ENCODE peak calls at places on chromosomes 6 and 20, in seven cellular contexts. One of them, this sample, is unnamed.

GRCh38 chr6:41098366-41098765 is 25.6 kb downstream of the NFYA start:
- DNase-seq in cardiac muscle cell: peak
- DNase-seq in uterus: no peak
- DNase-seq in AG04450: no peak
- DNase-seq in OCI-LY7: no peak
- DNase-seq in tibial artery: no peak
- DNase-seq in RWPE1: no peak
- DNase-seq in this sample: no peak

GRCh38 chr6:79608334-79609224 is 22.6 kb upstream of the SH3BGRL2 start:
- DNase-seq in cardiac muscle cell: no peak
- DNase-seq in uterus: no peak
- DNase-seq in AG04450: no peak
- DNase-seq in OCI-LY7: no peak
- DNase-seq in tibial artery: no peak
- DNase-seq in RWPE1: no peak
- DNase-seq in this sample: no peak

GRCh38 chr6:26457796-26458688 is at the start of gene BTN2A1:
- DNase-seq in cardiac muscle cell: peak
- DNase-seq in uterus: peak
- DNase-seq in AG04450: peak
- DNase-seq in OCI-LY7: peak
- DNase-seq in tibial artery: peak
- DNase-seq in RWPE1: peak
- DNase-seq in this sample: peak

GRCh38 chr6:141541766-141542324 is 590.9 kb upstream of the GJE1 start:
- DNase-seq in cardiac muscle cell: peak
- DNase-seq in uterus: no peak
- DNase-seq in AG04450: no peak
- DNase-seq in OCI-LY7: peak
- DNase-seq in tibial artery: no peak
- DNase-seq in RWPE1: no peak
- DNase-seq in this sample: no peak

GRCh38 chr20:48763183-48764030 is 64.4 kb downstream of the PREX1 start:
- DNase-seq in cardiac muscle cell: no peak
- DNase-seq in uterus: no peak
- DNase-seq in AG04450: no peak
- DNase-seq in OCI-LY7: no peak
- DNase-seq in tibial artery: no peak
- DNase-seq in RWPE1: no peak
- DNase-seq in this sample: no peak

GRCh38 chr6:56708810-56709597 is 66.3 kb upstream of the DST start:
- DNase-seq in cardiac muscle cell: peak
- DNase-seq in uterus: no peak
- DNase-seq in AG04450: no peak
- DNase-seq in OCI-LY7: peak
- DNase-seq in tibial artery: no peak
- DNase-seq in RWPE1: peak
- DNase-seq in this sample: no peak

GRCh38 chr6:109441069-109441816 is 719 bp downstream of the SMPD2 start:
- DNase-seq in cardiac muscle cell: peak
- DNase-seq in uterus: peak
- DNase-seq in AG04450: no peak
- DNase-seq in OCI-LY7: peak
- DNase-seq in tibial artery: peak
- DNase-seq in RWPE1: peak
- DNase-seq in this sample: no peak

GRCh38 chr6:85452441-85452881 is 2.6 kb downstream of the NT5E start:
- DNase-seq in cardiac muscle cell: peak
- DNase-seq in uterus: no peak
- DNase-seq in AG04450: peak
- DNase-seq in OCI-LY7: no peak
- DNase-seq in tibial artery: no peak
- DNase-seq in RWPE1: no peak
- DNase-seq in this sample: no peak

GRCh38 chr6:113464536-113464935 is 392.6 kb upstream of the MARCKS start:
- DNase-seq in cardiac muscle cell: no peak
- DNase-seq in uterus: no peak
- DNase-seq in AG04450: no peak
- DNase-seq in OCI-LY7: no peak
- DNase-seq in tibial artery: no peak
- DNase-seq in RWPE1: no peak
- DNase-seq in this sample: no peak

GRCh38 chr6:133240511-133241087 is 558 bp upstream of the EYA4 start:
- DNase-seq in cardiac muscle cell: peak
- DNase-seq in uterus: no peak
- DNase-seq in AG04450: no peak
- DNase-seq in OCI-LY7: no peak
- DNase-seq in tibial artery: no peak
- DNase-seq in RWPE1: no peak
- DNase-seq in this sample: no peak

GRCh38 chr6:124400600-124400999 is 561.6 kb upstream of the RNF217 start:
- DNase-seq in cardiac muscle cell: no peak
- DNase-seq in uterus: no peak
- DNase-seq in AG04450: no peak
- DNase-seq in OCI-LY7: no peak
- DNase-seq in tibial artery: no peak
- DNase-seq in RWPE1: no peak
- DNase-seq in this sample: no peak

GRCh38 chr6:2725364-2725988 is 25.2 kb downstream of the MYLK4 start:
- DNase-seq in cardiac muscle cell: no peak
- DNase-seq in uterus: no peak
- DNase-seq in AG04450: no peak
- DNase-seq in OCI-LY7: no peak
- DNase-seq in tibial artery: no peak
- DNase-seq in RWPE1: no peak
- DNase-seq in this sample: no peak

GRCh38 chr6:147132889-147133288 is 71.3 kb upstream of the STXBP5 start:
- DNase-seq in cardiac muscle cell: peak
- DNase-seq in uterus: no peak
- DNase-seq in AG04450: no peak
- DNase-seq in OCI-LY7: no peak
- DNase-seq in tibial artery: no peak
- DNase-seq in RWPE1: no peak
- DNase-seq in this sample: no peak

GRCh38 chr6:157534134-157534871 is 153.3 kb downstream of the ZDHHC14 start:
- DNase-seq in cardiac muscle cell: no peak
- DNase-seq in uterus: no peak
- DNase-seq in AG04450: no peak
- DNase-seq in OCI-LY7: no peak
- DNase-seq in tibial artery: no peak
- DNase-seq in RWPE1: no peak
- DNase-seq in this sample: no peak

GRCh38 chr6:81727876-81728517 is 24.5 kb downstream of the TENT5A start:
- DNase-seq in cardiac muscle cell: no peak
- DNase-seq in uterus: no peak
- DNase-seq in AG04450: no peak
- DNase-seq in OCI-LY7: no peak
- DNase-seq in tibial artery: no peak
- DNase-seq in RWPE1: no peak
- DNase-seq in this sample: no peak

GRCh38 chr6:7587631-7588100 is 2.3 kb upstream of the SNRNP48 start:
- DNase-seq in cardiac muscle cell: peak
- DNase-seq in uterus: no peak
- DNase-seq in AG04450: no peak
- DNase-seq in OCI-LY7: no peak
- DNase-seq in tibial artery: no peak
- DNase-seq in RWPE1: peak
- DNase-seq in this sample: no peak

GRCh38 chr20:53205046-53205445 is 232.9 kb downstream of the TSHZ2 start:
- DNase-seq in cardiac muscle cell: no peak
- DNase-seq in uterus: no peak
- DNase-seq in AG04450: no peak
- DNase-seq in OCI-LY7: no peak
- DNase-seq in tibial artery: no peak
- DNase-seq in RWPE1: no peak
- DNase-seq in this sample: no peak

GRCh38 chr20:25444556-25444955 is 37.1 kb downstream of the GINS1 start:
- DNase-seq in cardiac muscle cell: no peak
- DNase-seq in uterus: no peak
- DNase-seq in AG04450: no peak
- DNase-seq in OCI-LY7: no peak
- DNase-seq in tibial artery: no peak
- DNase-seq in RWPE1: no peak
- DNase-seq in this sample: peak

GRCh38 chr6:51350308-51350904 is 531.7 kb downstream of the TFAP2B start:
- DNase-seq in cardiac muscle cell: no peak
- DNase-seq in uterus: no peak
- DNase-seq in AG04450: no peak
- DNase-seq in OCI-LY7: peak
- DNase-seq in tibial artery: no peak
- DNase-seq in RWPE1: peak
- DNase-seq in this sample: no peak

GRCh38 chr6:63573899-63574553 is 1.7 kb downstream of the LOC128125822 start:
- DNase-seq in cardiac muscle cell: peak
- DNase-seq in uterus: no peak
- DNase-seq in AG04450: no peak
- DNase-seq in OCI-LY7: peak
- DNase-seq in tibial artery: no peak
- DNase-seq in RWPE1: no peak
- DNase-seq in this sample: no peak

GRCh38 chr6:134177753-134178229 is 125.4 kb upstream of the SLC2A12 start:
- DNase-seq in cardiac muscle cell: peak
- DNase-seq in uterus: no peak
- DNase-seq in AG04450: no peak
- DNase-seq in OCI-LY7: no peak
- DNase-seq in tibial artery: no peak
- DNase-seq in RWPE1: no peak
- DNase-seq in this sample: peak

GRCh38 chr20:51769941-51770615 is 1.9 kb upstream of the ATP9A start:
- DNase-seq in cardiac muscle cell: no peak
- DNase-seq in uterus: no peak
- DNase-seq in AG04450: no peak
- DNase-seq in OCI-LY7: no peak
- DNase-seq in tibial artery: no peak
- DNase-seq in RWPE1: no peak
- DNase-seq in this sample: no peak

GRCh38 chr20:49795125-49795424 is 17.6 kb upstream of the SLC9A8 start:
- DNase-seq in cardiac muscle cell: no peak
- DNase-seq in uterus: no peak
- DNase-seq in AG04450: no peak
- DNase-seq in OCI-LY7: no peak
- DNase-seq in tibial artery: no peak
- DNase-seq in RWPE1: no peak
- DNase-seq in this sample: no peak

GRCh38 chr6:13357551-13358075 is 29.3 kb upstream of the TBC1D7 start:
- DNase-seq in cardiac muscle cell: peak
- DNase-seq in uterus: no peak
- DNase-seq in AG04450: peak
- DNase-seq in OCI-LY7: no peak
- DNase-seq in tibial artery: no peak
- DNase-seq in RWPE1: no peak
- DNase-seq in this sample: no peak

GRCh38 chr20:54397292-54398155 is 77.9 kb upstream of the DOK5 start:
- DNase-seq in cardiac muscle cell: no peak
- DNase-seq in uterus: no peak
- DNase-seq in AG04450: no peak
- DNase-seq in OCI-LY7: no peak
- DNase-seq in tibial artery: no peak
- DNase-seq in RWPE1: no peak
- DNase-seq in this sample: no peak

GRCh38 chr6:161583561-161583960 is 309.7 kb upstream of the AGPAT4 start:
- DNase-seq in cardiac muscle cell: no peak
- DNase-seq in uterus: no peak
- DNase-seq in AG04450: no peak
- DNase-seq in OCI-LY7: no peak
- DNase-seq in tibial artery: no peak
- DNase-seq in RWPE1: peak
- DNase-seq in this sample: no peak

GRCh38 chr6:112282217-112282616 is 27.9 kb upstream of the LAMA4 start:
- DNase-seq in cardiac muscle cell: peak
- DNase-seq in uterus: peak
- DNase-seq in AG04450: peak
- DNase-seq in OCI-LY7: no peak
- DNase-seq in tibial artery: peak
- DNase-seq in RWPE1: peak
- DNase-seq in this sample: no peak
- TF ChIP-seq CTCF in cardiac muscle cell: peak
- TF ChIP-seq CTCF in uterus: no peak
- TF ChIP-seq CTCF in AG04450: peak
- TF ChIP-seq CTCF in OCI-LY7: no peak
- TF ChIP-seq CTCF in tibial artery: peak
- TF ChIP-seq CTCF in RWPE1: no peak
- TF ChIP-seq CTCF in this sample: peak

GRCh38 chr6:88339816-88340215 is 173.7 kb upstream of the CNR1 start:
- DNase-seq in cardiac muscle cell: no peak
- DNase-seq in uterus: no peak
- DNase-seq in AG04450: no peak
- DNase-seq in OCI-LY7: no peak
- DNase-seq in tibial artery: no peak
- DNase-seq in RWPE1: no peak
- DNase-seq in this sample: no peak
- H3K27ac ChIP-seq in cardiac muscle cell: no peak
- H3K27ac ChIP-seq in uterus: no peak
- H3K27ac ChIP-seq in AG04450: no peak
- H3K27ac ChIP-seq in OCI-LY7: no peak
- H3K27ac ChIP-seq in tibial artery: no peak
- H3K27ac ChIP-seq in RWPE1: no peak
- H3K27ac ChIP-seq in this sample: no peak

DNA sequence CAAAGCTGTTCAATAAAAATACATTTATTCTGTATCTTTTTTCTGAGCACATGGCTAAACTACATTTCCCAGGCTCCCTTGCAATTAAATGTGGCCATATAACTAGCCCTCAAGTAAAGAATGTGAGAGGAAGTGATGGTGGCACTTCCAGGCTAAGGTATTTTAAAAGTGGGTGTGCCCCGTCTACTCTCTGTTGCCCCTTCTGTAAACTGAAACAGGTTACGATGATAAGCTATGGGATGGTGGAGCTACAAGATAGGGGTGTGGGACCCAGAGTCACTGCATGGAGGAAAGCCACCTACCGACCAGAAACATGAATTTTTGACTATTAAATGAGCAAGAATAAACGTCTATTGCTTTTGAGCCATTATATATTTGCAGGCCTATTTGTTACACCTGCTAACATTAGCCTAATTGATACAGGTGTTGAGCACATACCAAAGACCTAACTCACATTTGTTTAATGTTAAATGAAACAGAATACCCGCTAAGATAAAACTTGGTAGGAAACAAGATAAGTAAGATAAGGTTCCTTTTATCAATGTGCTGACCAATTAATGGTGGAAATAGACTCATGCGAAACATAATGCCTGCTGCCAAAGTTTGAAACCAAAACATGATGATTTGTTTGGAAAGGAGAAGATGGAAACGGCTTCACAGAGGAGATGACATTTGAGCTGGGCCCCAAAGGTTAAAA is 3.0 kb downstream of the FYN start:
- DNase-seq in cardiac muscle cell: no peak
- DNase-seq in uterus: no peak
- DNase-seq in AG04450: no peak
- DNase-seq in OCI-LY7: peak
- DNase-seq in tibial artery: no peak
- DNase-seq in RWPE1: no peak
- DNase-seq in this sample: no peak
- TF ChIP-seq CTCF in cardiac muscle cell: no peak
- TF ChIP-seq CTCF in uterus: no peak
- TF ChIP-seq CTCF in AG04450: no peak
- TF ChIP-seq CTCF in OCI-LY7: peak
- TF ChIP-seq CTCF in tibial artery: no peak
- TF ChIP-seq CTCF in RWPE1: no peak
- TF ChIP-seq CTCF in this sample: no peak

GRCh38 chr6:139757766-139758655 is 383.6 kb upstream of the CITED2 start:
- DNase-seq in cardiac muscle cell: peak
- DNase-seq in uterus: no peak
- DNase-seq in AG04450: no peak
- DNase-seq in OCI-LY7: no peak
- DNase-seq in tibial artery: peak
- DNase-seq in RWPE1: no peak
- DNase-seq in this sample: no peak
- H3K27ac ChIP-seq in cardiac muscle cell: no peak
- H3K27ac ChIP-seq in uterus: peak
- H3K27ac ChIP-seq in AG04450: no peak
- H3K27ac ChIP-seq in OCI-LY7: no peak
- H3K27ac ChIP-seq in tibial artery: peak
- H3K27ac ChIP-seq in RWPE1: no peak
- H3K27ac ChIP-seq in this sample: peak